ENCODE peak calls at places on chromosomes 2 and 18, in ten cellular contexts. One of them, this sample, is unnamed.

GRCh38 chr2:208326016-208326415 is 60.0 kb downstream of the PIKFYVE start:
- DNase-seq in PC-9: no peak
- DNase-seq in amniotic epithelial cell: no peak
- DNase-seq in WTC11: no peak
- DNase-seq in NCI-H774: no peak
- DNase-seq in D341Med: no peak
- DNase-seq in T-helper 9 cell: no peak
- DNase-seq in sciatic nerve: no peak
- DNase-seq in HuH-7.5: no peak
- DNase-seq in ACHN: no peak
- DNase-seq in this sample: no peak

GRCh38 chr2:158841839-158842238 is 46.7 kb downstream of the DAPL1 start:
- DNase-seq in T-helper 9 cell: no peak
- DNase-seq in HuH-7.5: no peak
- DNase-seq in amniotic epithelial cell: peak
- DNase-seq in sciatic nerve: no peak
- DNase-seq in WTC11: no peak
- DNase-seq in D341Med: no peak
- DNase-seq in NCI-H774: no peak
- DNase-seq in ACHN: no peak
- DNase-seq in PC-9: no peak
- DNase-seq in this sample: peak

GRCh38 chr2:164439885-164440284 is 181.4 kb downstream of the GRB14 start:
- DNase-seq in WTC11: no peak
- DNase-seq in amniotic epithelial cell: no peak
- DNase-seq in D341Med: no peak
- DNase-seq in HuH-7.5: no peak
- DNase-seq in sciatic nerve: no peak
- DNase-seq in T-helper 9 cell: no peak
- DNase-seq in NCI-H774: no peak
- DNase-seq in PC-9: no peak
- DNase-seq in ACHN: no peak
- DNase-seq in this sample: no peak

GRCh38 chr2:19839438-19839837 is 62.3 kb downstream of the TTC32 start:
- DNase-seq in D341Med: no peak
- DNase-seq in PC-9: no peak
- DNase-seq in WTC11: no peak
- DNase-seq in NCI-H774: no peak
- DNase-seq in HuH-7.5: no peak
- DNase-seq in sciatic nerve: no peak
- DNase-seq in amniotic epithelial cell: no peak
- DNase-seq in T-helper 9 cell: no peak
- DNase-seq in ACHN: no peak
- DNase-seq in this sample: no peak

GRCh38 chr2:233844064-233844807 is 10.1 kb downstream of the HJURP start:
- DNase-seq in NCI-H774: no peak
- DNase-seq in sciatic nerve: no peak
- DNase-seq in WTC11: no peak
- DNase-seq in amniotic epithelial cell: no peak
- DNase-seq in HuH-7.5: no peak
- DNase-seq in PC-9: no peak
- DNase-seq in D341Med: no peak
- DNase-seq in ACHN: no peak
- DNase-seq in T-helper 9 cell: no peak
- DNase-seq in this sample: no peak

GRCh38 chr2:105538840-105539239 is 140.0 kb upstream of the FHL2 start:
- DNase-seq in WTC11: no peak
- DNase-seq in T-helper 9 cell: no peak
- DNase-seq in NCI-H774: no peak
- DNase-seq in amniotic epithelial cell: no peak
- DNase-seq in D341Med: no peak
- DNase-seq in sciatic nerve: no peak
- DNase-seq in PC-9: no peak
- DNase-seq in ACHN: no peak
- DNase-seq in HuH-7.5: no peak
- DNase-seq in this sample: no peak

GRCh38 chr2:31217465-31218200 is at the start of gene CAPN14:
- DNase-seq in ACHN: no peak
- DNase-seq in sciatic nerve: no peak
- DNase-seq in T-helper 9 cell: no peak
- DNase-seq in D341Med: no peak
- DNase-seq in NCI-H774: no peak
- DNase-seq in PC-9: no peak
- DNase-seq in WTC11: no peak
- DNase-seq in HuH-7.5: no peak
- DNase-seq in amniotic epithelial cell: no peak
- DNase-seq in this sample: no peak

GRCh38 chr2:173459363-173459762 is 104.7 kb downstream of the CDCA7 start:
- DNase-seq in PC-9: peak
- DNase-seq in NCI-H774: no peak
- DNase-seq in T-helper 9 cell: no peak
- DNase-seq in D341Med: no peak
- DNase-seq in amniotic epithelial cell: no peak
- DNase-seq in HuH-7.5: peak
- DNase-seq in sciatic nerve: no peak
- DNase-seq in WTC11: no peak
- DNase-seq in ACHN: no peak
- DNase-seq in this sample: no peak

GRCh38 chr18:32372047-32372380 is 98.7 kb downstream of the GAREM1 start:
- DNase-seq in HuH-7.5: no peak
- DNase-seq in D341Med: no peak
- DNase-seq in NCI-H774: no peak
- DNase-seq in amniotic epithelial cell: no peak
- DNase-seq in sciatic nerve: no peak
- DNase-seq in WTC11: no peak
- DNase-seq in ACHN: no peak
- DNase-seq in T-helper 9 cell: no peak
- DNase-seq in PC-9: no peak
- DNase-seq in this sample: no peak

GRCh38 chr2:97812916-97813315 is 99.5 kb downstream of the ZAP70 start:
- DNase-seq in WTC11: no peak
- DNase-seq in HuH-7.5: no peak
- DNase-seq in sciatic nerve: no peak
- DNase-seq in NCI-H774: no peak
- DNase-seq in ACHN: no peak
- DNase-seq in T-helper 9 cell: no peak
- DNase-seq in amniotic epithelial cell: peak
- DNase-seq in D341Med: no peak
- DNase-seq in PC-9: no peak
- DNase-seq in this sample: no peak

GRCh38 chr2:232365621-232366321 is 12.8 kb upstream of the ALPP start:
- DNase-seq in ACHN: peak
- DNase-seq in HuH-7.5: peak
- DNase-seq in PC-9: peak
- DNase-seq in T-helper 9 cell: no peak
- DNase-seq in NCI-H774: no peak
- DNase-seq in D341Med: peak
- DNase-seq in sciatic nerve: peak
- DNase-seq in WTC11: peak
- DNase-seq in amniotic epithelial cell: peak
- DNase-seq in this sample: no peak

GRCh38 chr2:187424156-187424555 is 23.9 kb downstream of the CALCRL start:
- DNase-seq in WTC11: no peak
- DNase-seq in T-helper 9 cell: no peak
- DNase-seq in sciatic nerve: no peak
- DNase-seq in D341Med: no peak
- DNase-seq in NCI-H774: no peak
- DNase-seq in HuH-7.5: no peak
- DNase-seq in amniotic epithelial cell: no peak
- DNase-seq in ACHN: no peak
- DNase-seq in PC-9: no peak
- DNase-seq in this sample: no peak

GRCh38 chr2:227016894-227017293 is 147.1 kb downstream of the COL4A4 start:
- DNase-seq in sciatic nerve: no peak
- DNase-seq in amniotic epithelial cell: no peak
- DNase-seq in WTC11: no peak
- DNase-seq in PC-9: no peak
- DNase-seq in HuH-7.5: no peak
- DNase-seq in D341Med: no peak
- DNase-seq in T-helper 9 cell: no peak
- DNase-seq in NCI-H774: no peak
- DNase-seq in ACHN: no peak
- DNase-seq in this sample: no peak

GRCh38 chr2:25401307-25402021 is 59.7 kb upstream of the DNMT3A start:
- DNase-seq in T-helper 9 cell: no peak
- DNase-seq in ACHN: no peak
- DNase-seq in HuH-7.5: no peak
- DNase-seq in sciatic nerve: no peak
- DNase-seq in PC-9: no peak
- DNase-seq in amniotic epithelial cell: no peak
- DNase-seq in D341Med: peak
- DNase-seq in NCI-H774: peak
- DNase-seq in WTC11: no peak
- DNase-seq in this sample: no peak

GRCh38 chr2:119221609-119222008 is 2.0 kb upstream of the STEAP3 start:
- DNase-seq in sciatic nerve: no peak
- DNase-seq in HuH-7.5: no peak
- DNase-seq in D341Med: no peak
- DNase-seq in NCI-H774: no peak
- DNase-seq in amniotic epithelial cell: no peak
- DNase-seq in ACHN: no peak
- DNase-seq in WTC11: no peak
- DNase-seq in PC-9: no peak
- DNase-seq in T-helper 9 cell: no peak
- DNase-seq in this sample: no peak

GRCh38 chr2:61662990-61663389 is 124.8 kb upstream of the XPO1 start:
- DNase-seq in WTC11: no peak
- DNase-seq in ACHN: no peak
- DNase-seq in amniotic epithelial cell: no peak
- DNase-seq in PC-9: no peak
- DNase-seq in D341Med: no peak
- DNase-seq in HuH-7.5: no peak
- DNase-seq in T-helper 9 cell: no peak
- DNase-seq in NCI-H774: no peak
- DNase-seq in sciatic nerve: no peak
- DNase-seq in this sample: no peak

GRCh38 chr2:150133623-150134022 is 353.8 kb downstream of the RND3 start:
- DNase-seq in ACHN: peak
- DNase-seq in sciatic nerve: no peak
- DNase-seq in NCI-H774: peak
- DNase-seq in HuH-7.5: no peak
- DNase-seq in T-helper 9 cell: no peak
- DNase-seq in WTC11: no peak
- DNase-seq in PC-9: peak
- DNase-seq in D341Med: no peak
- DNase-seq in amniotic epithelial cell: peak
- DNase-seq in this sample: peak

GRCh38 chr2:43068053-43068471 is 158.3 kb downstream of the ZFP36L2 start:
- DNase-seq in WTC11: no peak
- DNase-seq in PC-9: no peak
- DNase-seq in sciatic nerve: peak
- DNase-seq in T-helper 9 cell: no peak
- DNase-seq in amniotic epithelial cell: no peak
- DNase-seq in D341Med: no peak
- DNase-seq in HuH-7.5: no peak
- DNase-seq in NCI-H774: no peak
- DNase-seq in ACHN: no peak
- DNase-seq in this sample: no peak

GRCh38 chr2:118835739-118836410 is 11.6 kb downstream of the EN1 start:
- DNase-seq in ACHN: peak
- DNase-seq in T-helper 9 cell: no peak
- DNase-seq in sciatic nerve: no peak
- DNase-seq in WTC11: peak
- DNase-seq in HuH-7.5: no peak
- DNase-seq in amniotic epithelial cell: no peak
- DNase-seq in NCI-H774: no peak
- DNase-seq in D341Med: no peak
- DNase-seq in PC-9: no peak
- DNase-seq in this sample: no peak

GRCh38 chr18:8756571-8756970 is 51.2 kb downstream of the MTCL1 start:
- DNase-seq in HuH-7.5: no peak
- DNase-seq in sciatic nerve: no peak
- DNase-seq in D341Med: no peak
- DNase-seq in NCI-H774: no peak
- DNase-seq in ACHN: no peak
- DNase-seq in PC-9: no peak
- DNase-seq in amniotic epithelial cell: no peak
- DNase-seq in WTC11: no peak
- DNase-seq in T-helper 9 cell: no peak
- DNase-seq in this sample: no peak